ENCODE peak calls at places on chromosomes 3 and 15, in six cellular contexts. L is fibroblast of pulmonary artery; O is stimulated activated CD4-positive, alpha-beta T cell treated with anti-CD3 and anti-CD28 coated beads, TNF-alpha, amount 100 ng/mL, for 4 hours; R is ureter; D is iris pigment epithelial cell; I is ACHN. S is an unnamed sample.

GRCh38 chr3:69079269-69080159 is 651 bp downstream of the UBA3 start:
- DNase-seq in L (no peak), O (no peak), R (no peak), D (peak), I (no peak), S (no peak)

GRCh38 chr3:24196526-24196925 is 251.4 kb downstream of the NR1D2 start:
- DNase-seq in L (peak), O (no peak), R (no peak), D (peak), I (peak), S (peak)

GRCh38 chr3:56754753-56755365 is 46.9 kb downstream of the ARHGEF3 start:
- DNase-seq in L (no peak), O (no peak), R (no peak), D (no peak), I (no peak), S (no peak)

GRCh38 chr3:188052229-188052965 is 101.6 kb upstream of the LPP start:
- DNase-seq in L (peak), O (no peak), R (peak), D (peak), I (no peak), S (no peak)

GRCh38 chr15:84934942-84935729 is 46.5 kb upstream of the PDE8A start:
- DNase-seq in L (no peak), O (no peak), R (no peak), D (no peak), I (no peak), S (no peak)

GRCh38 chr3:141939759-141940158 is 63.3 kb downstream of the ATP1B3 start:
- DNase-seq in L (no peak), O (no peak), R (no peak), D (no peak), I (no peak), S (no peak)

GRCh38 chr3:123334056-123334455 is 114.8 kb downstream of the ADCY5 start:
- DNase-seq in L (no peak), O (no peak), R (no peak), D (no peak), I (no peak), S (no peak)

GRCh38 chr3:122151480-122151879 is 32.0 kb upstream of the CASR start:
- DNase-seq in L (no peak), O (no peak), R (no peak), D (peak), I (no peak), S (no peak)

GRCh38 chr15:40879609-40880008 is 5.6 kb upstream of the RHOV start:
- DNase-seq in L (no peak), O (no peak), R (no peak), D (no peak), I (no peak), S (no peak)

GRCh38 chr3:174859109-174859735 is at the start of gene NAALADL2:
- DNase-seq in L (no peak), O (no peak), R (no peak), D (no peak), I (no peak), S (no peak)

GRCh38 chr3:112984485-112984884 is 6.3 kb upstream of the GTPBP8 start:
- DNase-seq in L (peak), O (no peak), R (no peak), D (peak), I (no peak), S (no peak)

GRCh38 chr3:73389104-73389809 is 235.5 kb downstream of the PDZRN3 start:
- DNase-seq in L (no peak), O (no peak), R (no peak), D (no peak), I (no peak), S (no peak)

GRCh38 chr15:72604794-72605193 is 49.7 kb upstream of the GOLGA6B start:
- DNase-seq in L (no peak), O (no peak), R (no peak), D (peak), I (no peak), S (peak)

GRCh38 chr3:128621931-128622330 is 28.7 kb downstream of the RPN1 start:
- DNase-seq in L (no peak), O (no peak), R (no peak), D (no peak), I (no peak), S (no peak)

GRCh38 chr3:155093261-155093660 is 13.1 kb downstream of the MME start:
- DNase-seq in L (no peak), O (no peak), R (no peak), D (no peak), I (no peak), S (no peak)

GRCh38 chr3:140342668-140343067 is 335.2 kb upstream of the TRIM42 start:
- DNase-seq in L (no peak), O (no peak), R (no peak), D (no peak), I (no peak), S (no peak)